ENCODE peak calls at places on chromosome 4, in ten cellular contexts. T is Caco-2, A is pancreas, D is transverse colon, G is hepatocyte, O is mucosa of descending colon, M is SJSA1, U is small intestine, Y is mesendoderm, C is iPS DF 6.9. V is an unnamed sample. For H3K4me1, the result is how much of the 10 kb centered on the place peaks cover.

GRCh38 chr4:16860506-16860905 is 37.9 kb downstream of the LDB2 start:
- DNase-seq in A (no peak), G (no peak), U (no peak), Y (no peak), T (no peak), D (no peak), M (peak), C (no peak), O (no peak), V (no peak)

GRCh38 chr4:81912420-81912819 is 440.7 kb upstream of the RASGEF1B start:
- DNase-seq in Y (no peak), G (no peak), A (no peak), M (no peak), U (no peak), T (no peak), D (no peak), O (no peak), C (no peak), V (no peak)

GRCh38 chr4:186191266-186192067 is at the start of gene CYP4V2:
- DNase-seq in O (peak), U (peak), Y (peak), M (peak), D (peak), A (peak), T (peak), C (no peak), G (peak), V (no peak)

GRCh38 chr4:94595880-94596483 is 144.2 kb downstream of the PDLIM5 start:
- DNase-seq in U (peak), T (no peak), D (no peak), C (no peak), O (no peak), M (peak), Y (peak), G (peak), A (no peak), V (no peak)

GRCh38 chr4:86496094-86497060 is 97.7 kb upstream of the PTPN13 start:
- DNase-seq in T (no peak), Y (peak), M (no peak), U (peak), C (no peak), D (peak), O (peak), G (peak), A (peak), V (no peak)

GRCh38 chr4:186472948-186473347 is 82.4 kb downstream of the MTNR1A start:
- DNase-seq in A (no peak), D (no peak), U (peak), G (peak), T (no peak), O (no peak), Y (peak), C (no peak), M (peak), V (peak)

GRCh38 chr4:79875500-79875899 is 197.5 kb downstream of the ANTXR2 start:
- DNase-seq in A (no peak), M (no peak), Y (no peak), D (no peak), T (no peak), O (peak), U (no peak), G (no peak), C (no peak), V (no peak)

GRCh38 chr4:105520819-105521790 is 31.3 kb upstream of the ARHGEF38 start:
- DNase-seq in D (peak), C (peak), O (peak), M (peak), U (peak), T (no peak), A (peak), Y (peak), G (peak), V (no peak)

GRCh38 chr4:73452953-73453700 is 17.1 kb downstream of the AFP start:
- DNase-seq in G (peak), T (peak), Y (peak), D (peak), C (no peak), O (peak), A (no peak), U (peak), M (no peak), V (no peak)

GRCh38 chr4:52312722-52313121 is 261.6 kb downstream of the SPATA18 start:
- DNase-seq in Y (peak), A (no peak), O (no peak), G (no peak), D (no peak), C (no peak), M (no peak), U (no peak), T (no peak), V (no peak)

GRCh38 chr4:15714616-15715015 is 11.8 kb downstream of the BST1 start:
- DNase-seq in O (no peak), G (no peak), A (no peak), U (no peak), Y (no peak), D (no peak), T (no peak), C (no peak), M (no peak), V (no peak)

GRCh38 chr4:74365761-74366160 is 816 bp downstream of the EREG start:
- DNase-seq in Y (peak), A (peak), O (peak), C (no peak), T (peak), U (peak), G (peak), M (no peak), D (peak), V (no peak)

GRCh38 chr4:139511320-139511719 is 44.7 kb downstream of the SETD7 start:
- DNase-seq in C (no peak), T (no peak), D (no peak), A (no peak), G (no peak), M (no peak), O (no peak), Y (peak), U (no peak), V (peak)

GRCh38 chr4:121707344-121707743 is 10.6 kb upstream of the ANXA5 start:
- DNase-seq in M (no peak), C (no peak), T (no peak), U (no peak), Y (no peak), A (no peak), G (no peak), O (no peak), D (no peak), V (no peak)

GRCh38 chr4:146638801-146639351 is at the start of gene POU4F2:
- DNase-seq in D (no peak), O (no peak), A (no peak), T (no peak), M (no peak), U (no peak), C (no peak), Y (peak), G (peak), V (no peak)

GRCh38 chr4:151664289-151664688 is 96.5 kb downstream of the GATB start:
- DNase-seq in U (no peak), C (no peak), D (no peak), O (no peak), A (no peak), M (no peak), G (no peak), T (no peak), Y (no peak), V (no peak)

GRCh38 chr4:93203708-93204107 is 624.8 kb upstream of the ATOH1 start:
- DNase-seq in O (no peak), C (no peak), M (no peak), U (no peak), A (peak), G (peak), D (no peak), Y (peak), T (peak), V (no peak)

GRCh38 chr4:119046263-119046662 is 89.4 kb upstream of the MYOZ2 start:
- DNase-seq in U (no peak), C (no peak), G (no peak), T (no peak), A (no peak), M (no peak), D (no peak), Y (no peak), O (no peak), V (no peak)

GRCh38 chr4:80407246-80407645 is 71.7 kb downstream of the CFAP299 start:
- DNase-seq in G (no peak), T (no peak), O (no peak), D (no peak), C (no peak), Y (no peak), A (peak), M (no peak), U (no peak), V (no peak)

GRCh38 chr4:79673898-79674297 is 265.9 kb upstream of the GK2 start:
- DNase-seq in T (no peak), U (no peak), M (no peak), G (no peak), Y (no peak), D (no peak), O (no peak), C (no peak), A (no peak), V (no peak)

GRCh38 chr4:108763226-108763593 is 357 bp upstream of the ETNPPL start:
- DNase-seq in Y (no peak), C (no peak), U (no peak), M (no peak), A (no peak), G (no peak), T (no peak), D (no peak), O (no peak), V (no peak)

GRCh38 chr4:4440333-4441061 is 53.6 kb downstream of the NSG1 start:
- DNase-seq in C (no peak), G (no peak), D (no peak), T (no peak), O (no peak), M (no peak), U (no peak), A (no peak), Y (no peak), V (no peak)

GRCh38 chr4:2255501-2256155 is 6.3 kb downstream of the MXD4 start:
- DNase-seq in M (no peak), O (peak), Y (no peak), C (no peak), G (peak), T (peak), A (peak), U (no peak), D (peak), V (peak)

GRCh38 chr4:16110199-16110598 is 26.4 kb upstream of the PROM1 start:
- DNase-seq in G (no peak), M (no peak), T (no peak), C (no peak), D (no peak), A (no peak), U (no peak), O (no peak), Y (no peak), V (no peak)

GRCh38 chr4:187125062-187125461 is 401.4 kb upstream of the FAT1 start:
- DNase-seq in C (no peak), U (no peak), A (no peak), Y (no peak), G (no peak), T (no peak), M (no peak), O (no peak), D (no peak), V (no peak)

GRCh38 chr4:89797117-89797516 is 39.8 kb downstream of the SNCA start:
- DNase-seq in M (no peak), U (no peak), D (no peak), G (no peak), T (no peak), O (no peak), C (no peak), A (no peak), Y (no peak), V (no peak)

DNA sequence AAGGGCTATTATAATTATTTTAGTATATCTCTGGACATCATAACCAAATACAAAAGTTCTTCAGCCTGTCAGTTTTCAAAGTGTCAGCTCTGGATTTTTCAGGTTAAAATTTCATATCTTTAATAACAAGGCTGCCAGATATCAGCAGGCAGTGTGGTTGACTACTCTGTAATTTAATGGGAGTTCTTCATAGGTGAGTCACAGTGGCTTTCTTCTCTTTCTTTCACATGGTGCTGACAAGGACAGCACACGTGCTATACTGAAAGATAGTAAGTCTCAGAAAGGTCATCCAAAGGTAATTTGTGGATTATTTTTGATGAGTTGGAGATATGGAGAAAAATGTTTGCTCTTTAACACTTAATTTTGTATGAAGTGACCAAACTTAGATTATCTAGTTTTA is 43.2 kb downstream of the GALNT7 start:
- DNase-seq in C (no peak), D (no peak), G (peak), U (peak), T (no peak), O (no peak), Y (peak), A (no peak), M (peak), V (no peak)
- H3K4me1 ChIP-seq in C (under half), D (under half), G (under half), U (under half), T (under half), O (under half), Y (under half), A (under half), M (under half), V (under half)

DNA sequence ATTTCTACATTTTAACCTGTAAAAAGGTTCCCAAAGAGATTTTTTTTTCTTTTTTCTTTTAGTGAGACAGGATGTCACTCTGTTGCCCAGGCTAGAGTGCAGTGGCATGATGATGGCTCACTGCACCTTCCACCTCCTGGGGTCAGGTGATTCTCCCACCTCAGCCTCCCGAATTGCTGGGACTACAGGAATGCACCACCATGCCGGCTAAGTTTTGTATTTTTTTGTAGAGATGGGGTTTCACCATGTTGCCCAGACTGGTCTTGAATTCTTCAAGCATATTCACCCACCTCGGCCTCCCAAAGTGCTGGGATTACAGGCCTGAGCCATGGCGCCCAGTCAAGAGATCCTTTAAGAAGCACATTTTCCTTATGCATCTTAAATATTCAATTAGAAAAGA is 12.6 kb downstream of the RHOH start:
- DNase-seq in A (no peak), T (no peak), M (no peak), U (no peak), O (no peak), C (no peak), G (no peak), Y (no peak), D (no peak), V (no peak)
- H3K4me1 ChIP-seq in A (under half), T (under half), M (under half), U (under half), O (under half), C (under half), G (under half), Y (under half), D (under half), V (under half)

GRCh38 chr4:113743690-113744089 is 17.8 kb downstream of the CAMK2D start:
- DNase-seq in O (no peak), C (no peak), Y (no peak), T (peak), U (no peak), M (no peak), A (no peak), D (no peak), G (no peak), V (no peak)

GRCh38 chr4:113740857-113741379 is 20.6 kb downstream of the CAMK2D start:
- DNase-seq in O (no peak), M (no peak), A (no peak), G (no peak), C (no peak), D (no peak), Y (no peak), T (no peak), U (peak), V (no peak)

GRCh38 chr4:113741971-113742370 is 19.6 kb downstream of the CAMK2D start:
- DNase-seq in A (no peak), M (no peak), C (no peak), Y (no peak), O (no peak), U (peak), D (no peak), G (no peak), T (no peak), V (no peak)

GRCh38 chr4:113744667-113745241 is 16.8 kb downstream of the CAMK2D start:
- DNase-seq in A (no peak), O (no peak), Y (peak), T (no peak), M (no peak), C (no peak), U (peak), G (no peak), D (no peak), V (no peak)

GRCh38 chr4:113742643-113743042 is 18.9 kb downstream of the CAMK2D start:
- DNase-seq in T (no peak), U (no peak), M (no peak), O (no peak), G (no peak), A (no peak), C (no peak), D (no peak), Y (no peak), V (no peak)
- H3K4me1 ChIP-seq in T (under half), U (under half), M (under half), O (under half), G (under half), A (under half), C (under half), D (under half), Y (under half), V (under half)

DNA sequence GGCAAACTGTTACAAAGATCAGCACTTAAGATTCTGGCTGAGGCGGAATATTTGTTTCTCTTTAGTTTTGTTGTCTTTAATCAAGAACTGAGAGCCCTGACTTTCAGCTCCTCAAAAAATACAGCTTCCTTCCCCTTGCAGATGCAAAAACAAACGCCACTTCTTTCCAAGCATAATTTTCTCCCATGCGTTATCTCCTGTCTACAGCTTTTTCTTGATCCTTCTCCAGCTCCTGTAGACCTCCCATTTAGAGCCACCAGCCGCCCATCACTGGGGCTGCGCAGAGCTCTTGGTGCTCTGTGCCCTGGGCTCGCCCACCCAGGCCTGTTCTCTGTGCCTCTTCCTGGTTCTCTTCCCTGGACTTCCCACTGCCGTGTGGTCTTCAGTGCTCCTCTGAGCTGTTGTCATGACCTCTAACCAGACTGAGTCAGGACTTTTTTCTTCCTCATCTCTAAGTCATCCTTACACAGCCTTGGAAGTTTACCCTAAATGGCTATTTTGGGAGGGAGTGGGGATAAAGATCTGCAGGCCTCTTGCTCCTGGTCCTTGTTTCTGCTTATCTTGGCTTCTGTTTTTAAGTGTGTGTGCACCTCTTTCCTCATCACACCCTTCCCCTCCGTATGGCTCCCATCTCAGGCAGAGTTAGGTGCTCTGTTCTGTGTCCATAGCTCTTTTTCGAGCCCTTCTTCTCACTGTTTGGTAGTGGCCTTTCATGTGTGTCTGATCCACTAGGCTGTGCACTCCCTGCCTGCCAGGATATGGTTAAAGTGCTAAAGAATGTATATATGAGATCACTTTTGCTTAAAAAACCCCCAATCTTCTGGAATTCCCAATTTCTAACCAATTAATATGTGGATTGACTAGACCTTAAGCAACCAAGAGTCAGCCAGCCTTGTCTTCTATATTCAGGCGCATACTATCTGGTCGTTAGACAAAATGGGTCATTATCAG is 122.5 kb downstream of the PTTG2 start:
- DNase-seq in M (peak), A (no peak), D (no peak), C (no peak), T (no peak), Y (no peak), U (no peak), G (no peak), O (no peak), V (no peak)
- H3K4me1 ChIP-seq in M (under half), A (under half), D (half or more), C (under half), T (under half), Y (under half), U (under half), G (half or more), O (under half), V (half or more)

GRCh38 chr4:8435656-8436121 is 4.8 kb downstream of the ACOX3 start:
- DNase-seq in O (peak), C (no peak), M (no peak), T (peak), D (peak), Y (peak), U (peak), G (no peak), A (no peak), V (no peak)
- H3K4me1 ChIP-seq in O (under half), C (under half), M (under half), T (under half), D (half or more), Y (under half), U (under half), G (under half), A (under half), V (under half)

V was measured in esophagus muscularis mucosa.